ENCODE peak calls at places on chromosomes 16 and 17, in eight cellular contexts. B, H, P, U, I, W, N and X are unnamed samples.

GRCh38 chr16:58678716-58679115 is 5.9 kb downstream of the SLC38A7 start:
- DNase-seq in B (no peak), H (no peak), P (no peak), U (no peak), I (peak; percentile 43), W (peak; percentile 76), N (no peak), X (peak; percentile 36)

GRCh38 chr17:4004517-4005295 is 40.5 kb upstream of the ATP2A3 start:
- DNase-seq in B (no peak), H (no peak), P (no peak), U (peak; percentile 5), I (peak; percentile 51), W (peak; percentile 64), N (peak; percentile 6), X (no peak)

GRCh38 chr17:9050801-9051401 is 29.6 kb downstream of the NTN1 start:
- DNase-seq in B (no peak), H (no peak), P (no peak), U (no peak), I (no peak), W (no peak), N (peak; percentile 55), X (peak; percentile 52)

GRCh38 chr17:42913527-42913926 is 12.9 kb downstream of the G6PC1 start:
- DNase-seq in B (no peak), H (peak; percentile 6), P (no peak), U (no peak), I (no peak), W (no peak), N (no peak), X (no peak)

GRCh38 chr16:47016700-47017133 is 43.2 kb upstream of the DNAJA2 start:
- DNase-seq in B (no peak), H (no peak), P (no peak), U (peak; percentile 71), I (no peak), W (no peak), N (no peak), X (no peak)

GRCh38 chr17:74196541-74197310 is 6.8 kb upstream of the RPL38 start:
- DNase-seq in B (no peak), H (no peak), P (no peak), U (no peak), I (no peak), W (no peak), N (no peak), X (no peak)

GRCh38 chr16:87172632-87173031 is 144.6 kb downstream of the C16orf95 start:
- DNase-seq in B (no peak), H (no peak), P (no peak), U (no peak), I (no peak), W (no peak), N (no peak), X (no peak)

GRCh38 chr17:5011928-5012327 is 14.2 kb downstream of the KIF1C start:
- DNase-seq in B (no peak), H (peak; percentile 72), P (no peak), U (peak; percentile 53), I (no peak), W (no peak), N (no peak), X (peak; percentile 71)

GRCh38 chr16:47983999-47984580 is 171.7 kb downstream of the ABCC12 start:
- DNase-seq in B (no peak), H (no peak), P (no peak), U (no peak), I (no peak), W (no peak), N (no peak), X (no peak)

GRCh38 chr16:55703003-55704001 is 47.5 kb downstream of the SLC6A2 start:
- DNase-seq in B (no peak), H (peak; percentile 68), P (no peak), U (no peak), I (no peak), W (peak; percentile 66), N (peak; percentile 54), X (no peak)

GRCh38 chr16:35311475-35311874 is 1852.1 kb downstream of the TP53TG3F start:
- DNase-seq in B (no peak), H (no peak), P (no peak), U (no peak), I (no peak), W (no peak), N (no peak), X (no peak)

GRCh38 chr17:15323147-15323546 is 18.2 kb downstream of the TEKT3 start:
- DNase-seq in B (no peak), H (no peak), P (no peak), U (no peak), I (peak; percentile 28), W (no peak), N (no peak), X (no peak)

GRCh38 chr17:50608700-50609375 is 25.8 kb upstream of the ABCC3 start:
- DNase-seq in B (no peak), H (no peak), P (no peak), U (no peak), I (no peak), W (no peak), N (no peak), X (no peak)

GRCh38 chr16:17273142-17273561 is 197.6 kb downstream of the XYLT1 start:
- DNase-seq in B (no peak), H (peak; percentile 94), P (no peak), U (no peak), I (no peak), W (no peak), N (peak; percentile 69), X (peak; percentile 16)

GRCh38 chr17:62727916-62728672 is 80.0 kb downstream of the MARCHF10 start:
- DNase-seq in B (no peak), H (no peak), P (no peak), U (no peak), I (no peak), W (no peak), N (no peak), X (no peak)

GRCh38 chr16:78325532-78325931 is 226.1 kb downstream of the WWOX start:
- DNase-seq in B (no peak), H (no peak), P (no peak), U (no peak), I (no peak), W (no peak), N (no peak), X (no peak)

GRCh38 chr17:29959658-29960337 is 18.4 kb downstream of the EFCAB5 start:
- DNase-seq in B (no peak), H (peak; percentile 1), P (no peak), U (no peak), I (no peak), W (no peak), N (no peak), X (no peak)

GRCh38 chr17:43438626-43439529 is 40.1 kb downstream of the ARL4D start:
- DNase-seq in B (no peak), H (peak; percentile 44), P (no peak), U (no peak), I (no peak), W (no peak), N (no peak), X (no peak)

GRCh38 chr17:65137076-65137935 is at the start of gene RGS9:
- DNase-seq in B (peak; percentile 69), H (peak; percentile 52), P (peak; percentile 49), U (peak; percentile 38), I (peak; percentile 82), W (peak; percentile 93), N (peak; percentile 84), X (peak; percentile 70)

GRCh38 chr17:70119545-70119944 is 44.5 kb downstream of the KCNJ16 start:
- DNase-seq in B (no peak), H (no peak), P (no peak), U (no peak), I (no peak), W (no peak), N (no peak), X (no peak)

GRCh38 chr16:61890346-61890745 is 145.9 kb downstream of the CDH8 start:
- DNase-seq in B (no peak), H (no peak), P (no peak), U (no peak), I (no peak), W (no peak), N (no peak), X (no peak)

GRCh38 chr17:82496529-82497434 is 22.8 kb upstream of the FOXK2 start:
- DNase-seq in B (peak; percentile 94), H (peak; percentile 92), P (peak; percentile 97), U (peak; percentile 78), I (peak; percentile 97), W (peak; percentile 98), N (peak; percentile 72), X (peak; percentile 75)
- TF ChIP-seq POLR2A in B (peak; percentile 86), H (peak; percentile 25), P (peak; percentile 96), U (peak; percentile 80), I (no peak), W (peak; percentile 67), N (no peak), X (peak; percentile 68)

DNA sequence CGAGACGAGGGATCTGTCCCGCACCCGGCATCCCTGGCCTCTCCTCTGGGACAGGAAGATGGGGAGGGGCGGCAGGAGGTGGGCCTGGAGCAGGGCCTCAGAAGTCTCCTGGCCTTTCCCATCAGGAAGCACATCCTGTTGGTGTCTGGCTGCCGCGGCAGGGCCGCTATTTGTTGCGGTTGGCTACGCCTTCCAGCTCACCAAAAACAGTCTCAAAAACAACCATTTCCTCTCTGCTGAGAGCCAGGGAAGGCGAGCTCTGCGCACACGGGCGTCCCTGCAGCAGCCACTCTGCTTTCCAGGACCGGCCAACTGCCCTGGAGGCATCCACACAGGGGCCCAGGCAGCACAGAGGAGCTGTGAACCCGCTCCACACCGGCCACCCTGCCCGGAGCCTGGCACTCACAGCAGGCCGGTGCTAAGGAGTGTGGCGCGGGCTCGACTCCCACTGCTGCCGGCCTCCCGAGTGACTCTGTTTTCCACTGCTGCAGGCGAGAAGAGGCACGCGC is at the start of gene TMEM204:
- DNase-seq in B (peak; percentile 53), H (peak; percentile 78), P (peak; percentile 61), U (no peak), I (peak; percentile 91), W (peak; percentile 65), N (no peak), X (no peak)
- TF ChIP-seq POLR2A in B (no peak), H (peak; percentile 43), P (peak; percentile 50), U (no peak), I (no peak), W (no peak), N (no peak), X (no peak)

GRCh38 chr17:2393184-2393953 is 7.5 kb downstream of the MNT start:
- DNase-seq in B (peak; percentile 84), H (peak; percentile 78), P (peak; percentile 82), U (no peak), I (peak; percentile 93), W (peak; percentile 90), N (no peak), X (peak; percentile 86)
- TF ChIP-seq POLR2A in B (peak; percentile 54), H (peak; percentile 68), P (peak; percentile 90), U (peak; percentile 67), I (no peak), W (no peak), N (no peak), X (peak; percentile 36)

DNA sequence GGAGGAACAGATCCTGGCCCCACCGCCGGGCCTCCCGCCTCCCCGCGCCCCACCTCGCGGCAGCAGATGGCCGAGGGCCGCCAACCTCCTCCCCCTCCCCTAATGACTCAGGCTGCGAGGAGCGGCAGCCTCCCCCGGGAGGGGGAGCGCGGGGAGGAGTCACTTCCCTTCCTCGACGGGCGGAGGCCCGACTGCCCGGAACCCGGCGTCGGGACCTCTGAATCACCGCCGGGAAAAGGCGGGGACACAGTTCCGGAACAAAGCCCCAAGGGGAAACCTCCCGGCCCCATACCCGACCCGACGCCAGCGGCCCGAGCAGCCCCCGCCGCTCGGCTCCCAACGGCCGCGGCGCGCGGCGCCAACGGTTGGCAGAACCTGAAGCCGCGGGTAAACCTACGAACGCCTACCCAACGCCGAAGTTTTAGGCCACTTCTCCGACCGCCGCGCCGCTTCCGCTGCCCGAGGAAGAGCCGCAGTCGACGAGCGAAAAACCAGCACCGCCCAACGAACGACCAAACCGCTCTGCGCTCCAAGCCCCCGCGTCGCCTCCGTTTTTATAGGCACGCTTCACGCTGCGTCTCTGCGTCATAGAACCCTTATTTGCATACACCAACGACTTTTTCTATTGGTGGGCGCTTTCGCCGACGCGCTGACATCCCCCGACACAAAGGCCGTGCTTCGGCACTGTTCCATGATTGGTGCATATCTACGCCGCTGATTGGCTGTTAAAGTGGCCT is 5.2 kb upstream of the UNK start:
- DNase-seq in B (peak; percentile 95), H (peak; percentile 100), P (peak; percentile 98), U (peak; percentile 100), I (peak; percentile 98), W (peak; percentile 98), N (peak; percentile 100), X (peak; percentile 97)
- TF ChIP-seq POLR2A in B (peak; percentile 100), H (peak; percentile 100), P (peak; percentile 100), U (peak; percentile 100), I (peak; percentile 100), W (peak; percentile 99), N (peak; percentile 100), X (peak; percentile 100)